ENCODE peak calls at places on chromosome 17, in eight cellular contexts. N, C, V, H, E, K, W and O are unnamed samples.

GRCh38 chr17:81160306-81160705 is 5.0 kb upstream of the PVALEF start:
- DNase-seq in N (peak; percentile 41), C (peak; percentile 16), V (peak; percentile 41), H (no peak), E (no peak), K (no peak), W (no peak), O (peak; percentile 60)

GRCh38 chr17:36934759-36935630 is 2.3 kb upstream of the LHX1 start:
- DNase-seq in N (no peak), C (no peak), V (no peak), H (no peak), E (no peak), K (no peak), W (peak; percentile 85), O (no peak)

GRCh38 chr17:2695243-2695960 is 16.2 kb downstream of the CLUH start:
- DNase-seq in N (no peak), C (no peak), V (peak; percentile 5), H (no peak), E (no peak), K (no peak), W (no peak), O (no peak)

GRCh38 chr17:81688616-81689015 is 4.8 kb downstream of the HGS start:
- DNase-seq in N (no peak), C (no peak), V (no peak), H (no peak), E (no peak), K (no peak), W (no peak), O (no peak)

GRCh38 chr17:75271233-75271954 is 363 bp upstream of the MIF4GD start:
- DNase-seq in N (peak; percentile 80), C (peak; percentile 86), V (peak; percentile 87), H (peak; percentile 60), E (no peak), K (peak; percentile 78), W (peak; percentile 93), O (no peak)

GRCh38 chr17:11404431-11404830 is 163.4 kb downstream of the SHISA6 start:
- DNase-seq in N (no peak), C (no peak), V (peak; percentile 22), H (no peak), E (no peak), K (no peak), W (no peak), O (no peak)

GRCh38 chr17:63753215-63753614 is 11.6 kb upstream of the STRADA start:
- DNase-seq in N (peak; percentile 50), C (no peak), V (no peak), H (no peak), E (no peak), K (no peak), W (no peak), O (no peak)

GRCh38 chr17:79844869-79845600 is 5.8 kb upstream of the CBX4 start:
- DNase-seq in N (no peak), C (no peak), V (peak; percentile 68), H (no peak), E (no peak), K (no peak), W (peak; percentile 85), O (no peak)

GRCh38 chr17:48612854-48613691 is 2.0 kb downstream of the HOXB8 start:
- DNase-seq in N (peak; percentile 24), C (peak; percentile 64), V (peak; percentile 49), H (peak; percentile 34), E (peak; percentile 61), K (no peak), W (peak; percentile 71), O (no peak)

GRCh38 chr17:72071330-72071729 is 49.5 kb upstream of the SOX9 start:
- DNase-seq in N (no peak), C (no peak), V (no peak), H (no peak), E (no peak), K (no peak), W (no peak), O (no peak)

GRCh38 chr17:17401271-17401781 is 75.5 kb upstream of the MED9 start:
- DNase-seq in N (no peak), C (no peak), V (no peak), H (peak; percentile 4), E (no peak), K (no peak), W (peak; percentile 26), O (no peak)

GRCh38 chr17:68080411-68081150 is 45.0 kb downstream of the KPNA2 start:
- DNase-seq in N (no peak), C (no peak), V (no peak), H (no peak), E (no peak), K (no peak), W (no peak), O (no peak)

GRCh38 chr17:63961355-63962207 is 11.1 kb downstream of the SCN4A start:
- DNase-seq in N (no peak), C (peak; percentile 57), V (peak; percentile 58), H (peak; percentile 11), E (peak; percentile 53), K (peak; percentile 97), W (peak; percentile 98), O (peak; percentile 82)

GRCh38 chr17:59491353-59492090 is 73.9 kb upstream of the DHX40 start:
- DNase-seq in N (no peak), C (no peak), V (no peak), H (no peak), E (no peak), K (no peak), W (no peak), O (no peak)

GRCh38 chr17:49403514-49404289 is 11.0 kb downstream of the PHB1 start:
- DNase-seq in N (peak; percentile 36), C (no peak), V (no peak), H (no peak), E (no peak), K (no peak), W (no peak), O (no peak)

GRCh38 chr17:82076018-82076784 is 10.6 kb upstream of the DUS1L start:
- DNase-seq in N (no peak), C (no peak), V (no peak), H (no peak), E (no peak), K (no peak), W (no peak), O (no peak)

GRCh38 chr17:2980211-2980903 is 83.0 kb downstream of the OR1D5 start:
- DNase-seq in N (no peak), C (no peak), V (no peak), H (no peak), E (no peak), K (no peak), W (no peak), O (no peak)

GRCh38 chr17:19579192-19579668 is 45.6 kb downstream of the SLC47A1 start:
- DNase-seq in N (no peak), C (no peak), V (no peak), H (no peak), E (no peak), K (no peak), W (no peak), O (no peak)
- H3K4me3 ChIP-seq in N (no peak overlapping the region), C (no peak overlapping the region), V (no peak overlapping the region), H (no peak overlapping the region), E (no peak overlapping the region), K (peak overlapping the region; percentile 18), W (peak overlapping the region; percentile 37), O (peak overlapping the region; percentile 51)

GRCh38 chr17:77774182-77774581 is 184.3 kb upstream of the TNRC6C start:
- DNase-seq in N (no peak), C (no peak), V (no peak), H (no peak), E (no peak), K (no peak), W (no peak), O (no peak)

GRCh38 chr17:77781536-77781935 is 177.0 kb upstream of the TNRC6C start:
- DNase-seq in N (no peak), C (no peak), V (no peak), H (no peak), E (no peak), K (no peak), W (no peak), O (no peak)

GRCh38 chr17:77779711-77780539 is 178.6 kb upstream of the TNRC6C start:
- DNase-seq in N (no peak), C (no peak), V (no peak), H (no peak), E (no peak), K (no peak), W (no peak), O (no peak)

GRCh38 chr17:77782611-77783010 is 175.9 kb upstream of the TNRC6C start:
- DNase-seq in N (no peak), C (no peak), V (no peak), H (no peak), E (no peak), K (no peak), W (no peak), O (no peak)

GRCh38 chr17:77778636-77779524 is 179.6 kb upstream of the TNRC6C start:
- DNase-seq in N (no peak), C (no peak), V (peak; percentile 44), H (peak; percentile 20), E (no peak), K (no peak), W (no peak), O (no peak)
- H3K27ac ChIP-seq in N (no peak overlapping the region), C (no peak overlapping the region), V (peak overlapping the region; percentile 41), H (no peak overlapping the region), E (no peak overlapping the region), K (no peak overlapping the region), W (no peak overlapping the region), O (peak overlapping the region; percentile 74)

GRCh38 chr17:77382966-77383612 is 242.3 kb downstream of the SEC14L1 start:
- DNase-seq in N (no peak), C (no peak), V (no peak), H (peak; percentile 54), E (peak; percentile 90), K (no peak), W (no peak), O (no peak)
- H3K4me3 ChIP-seq in N (no peak overlapping the region), C (no peak overlapping the region), V (no peak overlapping the region), H (no peak overlapping the region), E (no peak overlapping the region), K (no peak overlapping the region), W (no peak overlapping the region), O (no peak overlapping the region)

DNA sequence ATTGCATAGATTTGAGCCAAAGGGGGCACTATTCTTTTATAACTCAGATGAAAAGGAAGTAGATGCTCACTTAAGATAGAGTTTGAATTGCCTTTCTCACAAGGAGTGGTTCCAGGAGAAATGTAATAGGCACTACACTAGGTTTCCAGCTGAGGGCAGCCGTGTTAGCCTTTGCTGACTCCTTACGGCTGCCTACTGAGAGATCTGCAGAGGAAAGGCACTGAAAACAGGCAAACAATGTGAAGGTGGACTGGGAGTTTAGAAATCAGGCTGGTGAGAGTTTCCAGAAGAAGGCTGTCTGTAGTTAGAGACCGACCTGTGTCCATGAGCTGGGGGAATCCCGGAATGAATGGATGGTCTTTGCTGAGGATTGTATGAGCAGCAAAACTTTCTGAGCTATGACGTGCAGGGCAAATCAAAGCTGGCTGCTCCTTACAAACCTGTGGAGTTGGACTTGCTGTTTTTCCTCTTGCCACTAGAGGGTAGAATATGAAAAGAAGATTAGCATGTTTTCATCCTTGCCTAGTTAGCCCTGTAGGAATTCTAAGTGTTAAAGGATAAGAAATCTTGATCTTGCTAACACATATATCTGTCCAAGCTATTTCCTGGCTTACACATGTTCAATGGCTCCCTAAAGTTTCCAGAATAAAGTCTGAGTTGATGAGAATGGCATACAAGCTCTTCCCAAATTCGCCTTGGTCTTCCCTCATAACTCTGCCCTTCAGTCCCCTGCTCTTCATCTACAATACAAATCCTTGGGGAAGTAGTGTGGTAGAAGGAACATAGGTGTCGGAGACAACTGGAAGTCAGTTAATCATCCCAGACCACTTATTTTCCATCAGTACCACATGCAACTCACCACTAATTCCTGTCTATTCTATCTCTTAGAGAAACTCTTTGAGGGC is 20.1 kb upstream of the TAOK1 start:
- DNase-seq in N (peak; percentile 56), C (peak; percentile 67), V (peak; percentile 67), H (peak; percentile 75), E (peak; percentile 85), K (peak; percentile 67), W (peak; percentile 88), O (peak; percentile 70)
- H3K27ac ChIP-seq in N (no peak overlapping the region), C (peak overlapping the region; percentile 35), V (peak overlapping the region; percentile 70), H (peak overlapping the region; percentile 16), E (no peak overlapping the region), K (no peak overlapping the region), W (no peak overlapping the region), O (no peak overlapping the region)